ENCODE peak calls at places on chromosome 15, in four cellular contexts. W, L, Z and B are unnamed samples.

GRCh38 chr15:94346272-94346671 is 114.9 kb downstream of the MCTP2 start:
- DNase-seq in W (no peak), L (no peak), Z (no peak), B (no peak)

GRCh38 chr15:79185199-79185598 is 94.6 kb upstream of the RASGRF1 start:
- DNase-seq in W (no peak), L (no peak), Z (no peak), B (no peak)

GRCh38 chr15:63107895-63108546 is 13.6 kb upstream of the LACTB start:
- DNase-seq in W (no peak), L (no peak), Z (no peak), B (no peak)

GRCh38 chr15:80779658-80780415 is 667 bp downstream of the CEMIP start:
- DNase-seq in W (no peak), L (no peak), Z (no peak), B (no peak)

GRCh38 chr15:64763021-64763420 is 12.4 kb downstream of the RBPMS2 start:
- DNase-seq in W (no peak), L (no peak), Z (no peak), B (no peak)

GRCh38 chr15:77418341-77419049 is 1.4 kb downstream of the PEAK1 start:
- DNase-seq in W (no peak), L (no peak), Z (no peak), B (no peak)

GRCh38 chr15:72285927-72286516 is 13.7 kb upstream of the PARP6 start:
- DNase-seq in W (no peak), L (peak), Z (no peak), B (peak)

GRCh38 chr15:68384451-68385239 is 47.3 kb downstream of the ITGA11 start:
- DNase-seq in W (no peak), L (no peak), Z (no peak), B (no peak)

GRCh38 chr15:50046868-50047267 is 72.2 kb downstream of the ATP8B4 start:
- DNase-seq in W (no peak), L (no peak), Z (no peak), B (no peak)

GRCh38 chr15:78938608-78939488 is 6.0 kb downstream of the CTSH start:
- DNase-seq in W (peak), L (no peak), Z (no peak), B (no peak)

GRCh38 chr15:75921732-75922703 is 18.3 kb downstream of the FBXO22 start:
- DNase-seq in W (no peak), L (no peak), Z (no peak), B (no peak)

GRCh38 chr15:58213587-58214360 is 75.6 kb downstream of the AQP9 start:
- DNase-seq in W (no peak), L (no peak), Z (no peak), B (no peak)

GRCh38 chr15:51842265-51842664 is 12.8 kb downstream of the TMOD3 start:
- DNase-seq in W (no peak), L (no peak), Z (no peak), B (no peak)

GRCh38 chr15:51281368-51281967 is 56.9 kb downstream of the CYP19A1 start:
- DNase-seq in W (peak), L (peak), Z (no peak), B (peak)

GRCh38 chr15:96553006-96553405 is 222.5 kb downstream of the NR2F2 start:
- DNase-seq in W (no peak), L (no peak), Z (no peak), B (no peak)

GRCh38 chr15:60004019-60004845 is at the start of gene FOXB1:
- DNase-seq in W (peak), L (no peak), Z (no peak), B (no peak)

GRCh38 chr15:62444104-62445027 is 279.3 kb upstream of the C2CD4B start:
- DNase-seq in W (no peak), L (no peak), Z (no peak), B (no peak)